ENCODE peak calls at places on chromosomes 4 and X, in four cellular contexts. One of them, this sample, is unnamed.

GRCh38 chrX:2521092-2521926 is 20.5 kb upstream of the DHRSX start:
- DNase-seq in bronchial epithelial cell: no peak
- DNase-seq in endodermal cell: no peak
- DNase-seq in lower leg skin: peak; percentile 31
- DNase-seq in this sample: peak; percentile 71

GRCh38 chr4:110514889-110515479 is 39.0 kb downstream of the ENPEP start:
- DNase-seq in bronchial epithelial cell: peak; percentile 43
- DNase-seq in endodermal cell: no peak
- DNase-seq in lower leg skin: no peak
- DNase-seq in this sample: peak; percentile 21

GRCh38 chr4:145521282-145521681 is 39.6 kb downstream of the SMAD1 start:
- DNase-seq in bronchial epithelial cell: no peak
- DNase-seq in endodermal cell: no peak
- DNase-seq in lower leg skin: no peak
- DNase-seq in this sample: no peak

GRCh38 chrX:51894697-51895336 is 1.4 kb downstream of the MAGED1 start:
- DNase-seq in bronchial epithelial cell: no peak
- DNase-seq in endodermal cell: peak; percentile 54
- DNase-seq in lower leg skin: no peak
- DNase-seq in this sample: peak; percentile 39

GRCh38 chr4:4182835-4183568 is 43.7 kb downstream of the OTOP1 start:
- DNase-seq in bronchial epithelial cell: no peak
- DNase-seq in endodermal cell: peak; percentile 89
- DNase-seq in lower leg skin: no peak
- DNase-seq in this sample: peak; percentile 31

GRCh38 chr4:174702974-174703478 is 126.0 kb downstream of the GLRA3 start:
- DNase-seq in bronchial epithelial cell: no peak
- DNase-seq in endodermal cell: no peak
- DNase-seq in lower leg skin: no peak
- DNase-seq in this sample: no peak

GRCh38 chrX:136580316-136580715 is 48.3 kb downstream of the VGLL1 start:
- DNase-seq in bronchial epithelial cell: no peak
- DNase-seq in endodermal cell: no peak
- DNase-seq in lower leg skin: no peak
- DNase-seq in this sample: no peak

GRCh38 chr4:90099795-90100194 is 27.4 kb upstream of the CCSER1 start:
- DNase-seq in bronchial epithelial cell: peak; percentile 70
- DNase-seq in endodermal cell: no peak
- DNase-seq in lower leg skin: peak; percentile 15
- DNase-seq in this sample: no peak

GRCh38 chr4:2689114-2689513 is 67.0 kb downstream of the TNIP2 start:
- DNase-seq in bronchial epithelial cell: no peak
- DNase-seq in endodermal cell: no peak
- DNase-seq in lower leg skin: no peak
- DNase-seq in this sample: no peak

GRCh38 chrX:103461156-103461555 is 58.1 kb downstream of the RAB40A start:
- DNase-seq in bronchial epithelial cell: peak; percentile 45
- DNase-seq in endodermal cell: no peak
- DNase-seq in lower leg skin: no peak
- DNase-seq in this sample: no peak

GRCh38 chr4:183541081-183542045 is 36.5 kb downstream of the ING2 start:
- DNase-seq in bronchial epithelial cell: peak; percentile 7
- DNase-seq in endodermal cell: peak; percentile 84
- DNase-seq in lower leg skin: no peak
- DNase-seq in this sample: no peak

GRCh38 chr4:157706134-157706533 is 466.7 kb downstream of the GASK1B start:
- DNase-seq in bronchial epithelial cell: no peak
- DNase-seq in endodermal cell: no peak
- DNase-seq in lower leg skin: no peak
- DNase-seq in this sample: no peak

GRCh38 chrX:72659726-72660125 is 54.4 kb downstream of the PHKA1 start:
- DNase-seq in bronchial epithelial cell: no peak
- DNase-seq in endodermal cell: no peak
- DNase-seq in lower leg skin: no peak
- DNase-seq in this sample: no peak

GRCh38 chrX:125998432-125998831 is 167.7 kb downstream of the DCAF12L2 start:
- DNase-seq in bronchial epithelial cell: no peak
- DNase-seq in endodermal cell: no peak
- DNase-seq in lower leg skin: no peak
- DNase-seq in this sample: no peak

GRCh38 chr4:168076989-168077725 is 15.2 kb upstream of the ANXA10 start:
- DNase-seq in bronchial epithelial cell: peak; percentile 76
- DNase-seq in endodermal cell: peak; percentile 91
- DNase-seq in lower leg skin: peak; percentile 19
- DNase-seq in this sample: peak; percentile 31

GRCh38 chr4:137853424-137853823 is 321.1 kb upstream of the PCDH18 start:
- DNase-seq in bronchial epithelial cell: no peak
- DNase-seq in endodermal cell: no peak
- DNase-seq in lower leg skin: no peak
- DNase-seq in this sample: no peak

DNA sequence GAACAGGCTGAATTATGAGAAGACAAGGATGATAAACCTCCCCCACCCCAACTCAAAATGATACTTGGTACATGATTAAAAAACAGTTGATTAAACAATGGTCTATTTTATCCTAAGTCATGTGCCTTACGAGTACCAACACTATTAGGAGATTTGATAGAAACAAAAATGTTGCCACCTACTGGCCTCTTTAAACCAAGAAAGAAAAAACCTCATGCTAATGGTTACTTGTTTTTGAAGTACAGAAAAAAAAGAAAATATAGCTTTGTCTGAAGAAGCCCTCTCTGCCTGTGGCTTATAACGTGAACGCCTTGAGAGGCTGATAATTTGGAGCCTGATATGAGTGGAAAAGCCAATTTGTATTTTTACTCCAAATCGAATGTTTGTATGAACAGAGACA is 538.2 kb downstream of the DMD start:
- DNase-seq in bronchial epithelial cell: peak; percentile 28
- DNase-seq in endodermal cell: no peak
- DNase-seq in lower leg skin: no peak
- DNase-seq in this sample: no peak
- TF ChIP-seq CTCF in bronchial epithelial cell: peak; percentile 12
- TF ChIP-seq CTCF in endodermal cell: peak; percentile 72
- TF ChIP-seq CTCF in lower leg skin: no peak
- TF ChIP-seq CTCF in this sample: no peak

DNA sequence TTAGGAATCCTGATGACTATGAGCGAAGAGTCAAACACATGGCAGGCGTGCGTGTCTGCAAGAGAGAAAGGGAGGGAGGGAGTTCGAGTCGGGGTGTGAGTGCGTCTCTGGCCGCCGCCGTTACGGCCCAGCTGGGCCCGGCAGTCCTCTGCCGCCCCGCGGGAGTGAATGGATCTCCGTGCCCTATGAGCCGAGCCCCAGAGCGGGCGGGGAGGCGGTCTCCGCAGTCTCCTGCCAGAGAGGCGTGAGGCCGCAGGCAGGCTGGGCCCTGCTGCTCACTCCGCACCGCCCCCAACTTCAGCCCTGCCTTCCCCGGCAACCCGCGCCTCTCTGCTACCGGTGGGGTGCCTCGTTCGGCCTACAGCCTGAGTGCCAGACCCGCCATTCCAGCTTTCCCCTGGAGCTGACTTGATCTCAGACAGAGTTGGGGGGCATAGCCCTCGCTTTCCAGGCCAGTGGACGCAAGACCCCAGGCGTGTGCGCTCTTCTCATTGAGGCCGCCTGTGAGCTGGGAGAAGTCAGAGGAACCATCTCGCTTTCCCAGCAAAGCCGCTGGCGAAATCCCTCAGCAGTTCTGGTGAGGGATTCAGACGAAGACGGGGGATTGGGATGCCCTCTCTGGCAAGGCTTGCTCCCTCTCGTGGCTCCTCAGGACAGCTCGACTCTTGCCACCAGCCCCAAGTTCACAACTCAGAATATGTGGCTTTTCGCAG is 1.4 kb downstream of the SLC16A2 start:
- DNase-seq in bronchial epithelial cell: peak; percentile 26
- DNase-seq in endodermal cell: peak; percentile 87
- DNase-seq in lower leg skin: no peak
- DNase-seq in this sample: peak; percentile 18
- TF ChIP-seq CTCF in bronchial epithelial cell: peak; percentile 47
- TF ChIP-seq CTCF in endodermal cell: peak; percentile 69
- TF ChIP-seq CTCF in lower leg skin: no peak
- TF ChIP-seq CTCF in this sample: no peak

GRCh38 chrX:46485897-46486296 is 59.3 kb downstream of the ZNF674 start:
- DNase-seq in bronchial epithelial cell: no peak
- DNase-seq in endodermal cell: peak; percentile 42
- DNase-seq in lower leg skin: no peak
- DNase-seq in this sample: no peak
- TF ChIP-seq CTCF in bronchial epithelial cell: no peak
- TF ChIP-seq CTCF in endodermal cell: no peak
- TF ChIP-seq CTCF in lower leg skin: no peak
- TF ChIP-seq CTCF in this sample: no peak

GRCh38 chr4:163164110-163164509 is 2.6 kb downstream of the NAF1 start:
- DNase-seq in bronchial epithelial cell: no peak
- DNase-seq in endodermal cell: no peak
- DNase-seq in lower leg skin: no peak
- DNase-seq in this sample: no peak

GRCh38 chr4:163165217-163166017 is 1.3 kb downstream of the NAF1 start:
- DNase-seq in bronchial epithelial cell: peak; percentile 29
- DNase-seq in endodermal cell: no peak
- DNase-seq in lower leg skin: no peak
- DNase-seq in this sample: no peak

GRCh38 chr4:163164591-163164990 is 2.1 kb downstream of the NAF1 start:
- DNase-seq in bronchial epithelial cell: peak; percentile 70
- DNase-seq in endodermal cell: no peak
- DNase-seq in lower leg skin: no peak
- DNase-seq in this sample: no peak

GRCh38 chr4:163166041-163166579 is 580 bp downstream of the NAF1 start:
- DNase-seq in bronchial epithelial cell: peak; percentile 20
- DNase-seq in endodermal cell: peak; percentile 85
- DNase-seq in lower leg skin: peak; percentile 21
- DNase-seq in this sample: peak; percentile 69

GRCh38 chr4:163161536-163162205 is 5.0 kb downstream of the NAF1 start:
- DNase-seq in bronchial epithelial cell: peak; percentile 70
- DNase-seq in endodermal cell: no peak
- DNase-seq in lower leg skin: no peak
- DNase-seq in this sample: no peak
- TF ChIP-seq CTCF in bronchial epithelial cell: no peak
- TF ChIP-seq CTCF in endodermal cell: no peak
- TF ChIP-seq CTCF in lower leg skin: no peak
- TF ChIP-seq CTCF in this sample: no peak

GRCh38 chrX:70332600-70332999 is 42.7 kb downstream of the KIF4A start:
- DNase-seq in bronchial epithelial cell: no peak
- DNase-seq in endodermal cell: no peak
- DNase-seq in lower leg skin: no peak
- DNase-seq in this sample: no peak
- TF ChIP-seq CTCF in bronchial epithelial cell: peak; percentile 9
- TF ChIP-seq CTCF in endodermal cell: peak; percentile 65
- TF ChIP-seq CTCF in lower leg skin: no peak
- TF ChIP-seq CTCF in this sample: no peak

DNA sequence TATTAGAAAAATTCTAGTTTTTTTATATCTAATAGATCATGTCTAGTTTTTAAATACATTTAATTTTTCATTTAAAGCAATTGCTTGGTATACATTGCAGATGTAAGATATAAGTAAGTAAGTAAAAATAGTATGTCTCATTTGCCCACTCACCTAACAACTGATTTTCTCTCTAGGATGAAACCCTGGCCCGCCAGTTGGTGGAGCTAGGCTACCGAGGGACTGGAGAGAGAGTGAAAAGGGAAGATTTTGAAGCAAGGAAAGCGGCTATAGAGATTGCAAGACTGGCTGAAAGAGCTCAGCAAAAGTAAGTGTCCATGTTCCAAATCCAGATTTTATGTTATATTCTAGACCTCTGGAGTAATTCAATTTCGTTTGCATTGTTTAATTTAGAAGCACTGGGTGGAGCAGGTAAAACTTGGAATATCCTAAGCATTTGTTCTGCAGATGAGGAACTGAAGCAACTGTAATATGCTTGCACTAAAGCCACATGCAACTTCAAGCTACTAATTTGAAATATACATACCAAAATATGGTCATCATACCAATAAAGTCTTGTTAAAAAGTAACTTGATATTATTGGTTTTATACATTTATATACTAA is 27.1 kb downstream of the CFAP299 start:
- DNase-seq in bronchial epithelial cell: peak; percentile 35
- DNase-seq in endodermal cell: peak; percentile 89
- DNase-seq in lower leg skin: no peak
- DNase-seq in this sample: peak; percentile 30
- TF ChIP-seq CTCF in bronchial epithelial cell: peak; percentile 49
- TF ChIP-seq CTCF in endodermal cell: peak; percentile 91
- TF ChIP-seq CTCF in lower leg skin: no peak
- TF ChIP-seq CTCF in this sample: peak; percentile 69

DNA sequence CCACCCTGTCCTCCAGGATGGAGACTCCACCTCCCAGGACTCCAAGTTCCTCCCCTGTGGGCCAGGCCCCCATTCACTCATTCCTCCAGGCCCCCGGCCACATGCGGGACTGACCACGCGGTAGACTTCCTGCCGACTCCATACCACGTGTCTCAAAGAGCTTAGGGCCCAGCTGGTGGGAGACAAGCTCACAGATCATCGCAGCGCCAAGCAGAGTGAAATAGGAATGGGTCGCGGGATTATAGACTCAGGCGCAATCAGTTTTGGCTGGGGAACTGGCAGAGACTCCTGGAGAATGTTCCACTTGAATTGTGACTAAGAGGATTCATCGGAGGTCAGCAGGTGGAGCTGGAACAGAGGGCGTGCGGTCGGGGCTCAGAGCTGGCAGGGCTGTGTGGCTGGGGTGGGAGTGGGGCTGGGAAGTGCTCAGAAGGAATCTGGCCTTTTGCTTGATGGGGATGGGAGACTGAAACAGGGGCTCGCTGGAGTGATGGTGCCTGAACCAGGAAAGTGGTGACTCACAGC is 15.7 kb downstream of the ATP2B3 start:
- DNase-seq in bronchial epithelial cell: no peak
- DNase-seq in endodermal cell: no peak
- DNase-seq in lower leg skin: no peak
- DNase-seq in this sample: no peak
- TF ChIP-seq CTCF in bronchial epithelial cell: no peak
- TF ChIP-seq CTCF in endodermal cell: no peak
- TF ChIP-seq CTCF in lower leg skin: no peak
- TF ChIP-seq CTCF in this sample: no peak

GRCh38 chr4:135605096-135605495 is 1403.5 kb upstream of the PABPC4L start:
- DNase-seq in bronchial epithelial cell: no peak
- DNase-seq in endodermal cell: no peak
- DNase-seq in lower leg skin: no peak
- DNase-seq in this sample: no peak

GRCh38 chr4:135601351-135601750 is 1399.8 kb upstream of the PABPC4L start:
- DNase-seq in bronchial epithelial cell: no peak
- DNase-seq in endodermal cell: no peak
- DNase-seq in lower leg skin: no peak
- DNase-seq in this sample: no peak

DNA sequence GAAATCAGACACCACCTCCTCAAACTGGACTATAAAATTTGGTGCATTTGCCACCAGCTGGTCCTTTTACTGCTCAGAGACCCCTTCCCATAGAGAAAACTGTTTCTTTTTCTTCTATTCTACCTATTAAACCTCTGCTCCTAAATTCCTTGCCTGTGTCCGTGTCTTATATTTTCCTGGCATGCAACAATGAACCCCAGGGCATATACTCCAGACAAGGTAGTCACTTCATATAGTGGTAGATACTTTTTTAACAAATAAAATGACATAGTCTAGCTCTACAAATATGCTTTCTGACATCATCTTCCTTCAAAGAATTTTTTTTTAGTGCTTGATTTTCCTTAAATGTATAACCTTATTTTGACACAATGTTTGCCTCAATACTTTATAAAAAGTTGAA is 1402.9 kb upstream of the PABPC4L start:
- DNase-seq in bronchial epithelial cell: no peak
- DNase-seq in endodermal cell: no peak
- DNase-seq in lower leg skin: no peak
- DNase-seq in this sample: no peak
- TF ChIP-seq CTCF in bronchial epithelial cell: no peak
- TF ChIP-seq CTCF in endodermal cell: no peak
- TF ChIP-seq CTCF in lower leg skin: no peak
- TF ChIP-seq CTCF in this sample: no peak

This sample was measured in GM10248.